ENCODE peak calls at places on chromosomes 16 and 17, in eight cellular contexts. One of them, this sample, is unnamed.

GRCh38 chr17:73542323-73542722 is 101.9 kb downstream of the SDK2 start:
- DNase-seq in CD8-positive, alpha-beta T cell: no peak
- DNase-seq in spleen: no peak
- DNase-seq in epithelial cell of esophagus: no peak
- DNase-seq in pancreas: no peak
- DNase-seq in mammary epithelial cell: no peak
- DNase-seq in choroid plexus epithelial cell: no peak
- DNase-seq in bronchial epithelial cell: no peak
- DNase-seq in this sample: no peak

GRCh38 chr17:19766421-19767270 is 18.5 kb upstream of the ALDH3A1 start:
- DNase-seq in spleen: peak; percentile 94
- DNase-seq in pancreas: peak; percentile 46
- DNase-seq in CD8-positive, alpha-beta T cell: peak; percentile 69
- DNase-seq in epithelial cell of esophagus: peak; percentile 72
- DNase-seq in mammary epithelial cell: peak; percentile 38
- DNase-seq in bronchial epithelial cell: no peak
- DNase-seq in choroid plexus epithelial cell: peak; percentile 70
- DNase-seq in this sample: peak; percentile 62

GRCh38 chr17:28567604-28568003 is 3.7 kb downstream of the PIGS start:
- DNase-seq in choroid plexus epithelial cell: no peak
- DNase-seq in pancreas: no peak
- DNase-seq in CD8-positive, alpha-beta T cell: no peak
- DNase-seq in epithelial cell of esophagus: no peak
- DNase-seq in bronchial epithelial cell: no peak
- DNase-seq in spleen: no peak
- DNase-seq in mammary epithelial cell: no peak
- DNase-seq in this sample: no peak

GRCh38 chr17:14547556-14547955 is 246.7 kb downstream of the HS3ST3B1 start:
- DNase-seq in mammary epithelial cell: no peak
- DNase-seq in spleen: no peak
- DNase-seq in bronchial epithelial cell: no peak
- DNase-seq in epithelial cell of esophagus: no peak
- DNase-seq in CD8-positive, alpha-beta T cell: no peak
- DNase-seq in choroid plexus epithelial cell: no peak
- DNase-seq in pancreas: no peak
- DNase-seq in this sample: no peak

GRCh38 chr17:27573971-27574525 is 56.9 kb upstream of the LGALS9 start:
- DNase-seq in pancreas: no peak
- DNase-seq in epithelial cell of esophagus: no peak
- DNase-seq in CD8-positive, alpha-beta T cell: no peak
- DNase-seq in choroid plexus epithelial cell: peak; percentile 62
- DNase-seq in bronchial epithelial cell: peak; percentile 39
- DNase-seq in mammary epithelial cell: no peak
- DNase-seq in spleen: no peak
- DNase-seq in this sample: peak; percentile 79

GRCh38 chr17:43471801-43472200 is 12.0 kb upstream of the DHX8 start:
- DNase-seq in epithelial cell of esophagus: peak; percentile 44
- DNase-seq in choroid plexus epithelial cell: peak; percentile 50
- DNase-seq in CD8-positive, alpha-beta T cell: no peak
- DNase-seq in pancreas: no peak
- DNase-seq in bronchial epithelial cell: peak; percentile 45
- DNase-seq in spleen: no peak
- DNase-seq in mammary epithelial cell: peak; percentile 31
- DNase-seq in this sample: no peak

GRCh38 chr16:57167951-57168350 is 17.9 kb downstream of the PSME3IP1 start:
- DNase-seq in CD8-positive, alpha-beta T cell: no peak
- DNase-seq in spleen: no peak
- DNase-seq in bronchial epithelial cell: peak; percentile 77
- DNase-seq in mammary epithelial cell: peak; percentile 34
- DNase-seq in choroid plexus epithelial cell: peak; percentile 91
- DNase-seq in epithelial cell of esophagus: peak; percentile 81
- DNase-seq in pancreas: no peak
- DNase-seq in this sample: peak; percentile 82

GRCh38 chr17:42112552-42113176 is at the start of gene DHX58:
- DNase-seq in spleen: peak; percentile 91
- DNase-seq in epithelial cell of esophagus: peak; percentile 87
- DNase-seq in bronchial epithelial cell: peak; percentile 80
- DNase-seq in CD8-positive, alpha-beta T cell: peak; percentile 83
- DNase-seq in choroid plexus epithelial cell: peak; percentile 95
- DNase-seq in pancreas: peak; percentile 78
- DNase-seq in mammary epithelial cell: peak; percentile 80
- DNase-seq in this sample: peak; percentile 90

GRCh38 chr17:42609182-42609813 is at the start of the genes RETREG3 and TUBG1:
- DNase-seq in bronchial epithelial cell: peak; percentile 97
- DNase-seq in epithelial cell of esophagus: peak; percentile 99
- DNase-seq in pancreas: peak; percentile 99
- DNase-seq in CD8-positive, alpha-beta T cell: peak; percentile 99
- DNase-seq in spleen: peak; percentile 100
- DNase-seq in choroid plexus epithelial cell: peak; percentile 100
- DNase-seq in mammary epithelial cell: peak; percentile 100
- DNase-seq in this sample: peak; percentile 99

GRCh38 chr16:17420821-17421220 is 49.9 kb downstream of the XYLT1 start:
- DNase-seq in spleen: no peak
- DNase-seq in pancreas: no peak
- DNase-seq in CD8-positive, alpha-beta T cell: no peak
- DNase-seq in mammary epithelial cell: no peak
- DNase-seq in bronchial epithelial cell: no peak
- DNase-seq in epithelial cell of esophagus: no peak
- DNase-seq in choroid plexus epithelial cell: no peak
- DNase-seq in this sample: no peak

GRCh38 chr17:9645858-9646555 is 690 bp downstream of the USP43 start:
- DNase-seq in spleen: peak; percentile 75
- DNase-seq in choroid plexus epithelial cell: peak; percentile 47
- DNase-seq in CD8-positive, alpha-beta T cell: no peak
- DNase-seq in mammary epithelial cell: peak; percentile 76
- DNase-seq in epithelial cell of esophagus: peak; percentile 75
- DNase-seq in pancreas: peak; percentile 76
- DNase-seq in bronchial epithelial cell: peak; percentile 59
- DNase-seq in this sample: peak; percentile 18

GRCh38 chr16:48444574-48444973 is 59.4 kb upstream of the SIAH1 start:
- DNase-seq in choroid plexus epithelial cell: peak; percentile 92
- DNase-seq in spleen: no peak
- DNase-seq in epithelial cell of esophagus: peak; percentile 88
- DNase-seq in bronchial epithelial cell: peak; percentile 94
- DNase-seq in pancreas: no peak
- DNase-seq in CD8-positive, alpha-beta T cell: no peak
- DNase-seq in mammary epithelial cell: peak; percentile 84
- DNase-seq in this sample: peak; percentile 79

GRCh38 chr16:50394215-50394802 is 25.5 kb upstream of the BRD7 start:
- DNase-seq in epithelial cell of esophagus: no peak
- DNase-seq in spleen: no peak
- DNase-seq in mammary epithelial cell: no peak
- DNase-seq in pancreas: no peak
- DNase-seq in bronchial epithelial cell: no peak
- DNase-seq in choroid plexus epithelial cell: no peak
- DNase-seq in CD8-positive, alpha-beta T cell: no peak
- DNase-seq in this sample: no peak

GRCh38 chr17:82376042-82376730 is 4.6 kb downstream of the UTS2R start:
- DNase-seq in CD8-positive, alpha-beta T cell: no peak
- DNase-seq in pancreas: no peak
- DNase-seq in mammary epithelial cell: no peak
- DNase-seq in choroid plexus epithelial cell: no peak
- DNase-seq in epithelial cell of esophagus: no peak
- DNase-seq in bronchial epithelial cell: no peak
- DNase-seq in spleen: peak; percentile 51
- DNase-seq in this sample: no peak

GRCh38 chr17:34291721-34292348 is 6.3 kb downstream of the CCL11 start:
- DNase-seq in choroid plexus epithelial cell: no peak
- DNase-seq in CD8-positive, alpha-beta T cell: no peak
- DNase-seq in bronchial epithelial cell: peak; percentile 61
- DNase-seq in epithelial cell of esophagus: peak; percentile 35
- DNase-seq in spleen: no peak
- DNase-seq in mammary epithelial cell: no peak
- DNase-seq in pancreas: no peak
- DNase-seq in this sample: no peak

GRCh38 chr16:88787579-88788314 is 2.7 kb upstream of the PIEZO1 start:
- DNase-seq in spleen: no peak
- DNase-seq in bronchial epithelial cell: no peak
- DNase-seq in pancreas: no peak
- DNase-seq in mammary epithelial cell: no peak
- DNase-seq in CD8-positive, alpha-beta T cell: no peak
- DNase-seq in choroid plexus epithelial cell: no peak
- DNase-seq in epithelial cell of esophagus: no peak
- DNase-seq in this sample: no peak

GRCh38 chr17:59786213-59786535 is 78.7 kb downstream of the VMP1 start:
- DNase-seq in spleen: no peak
- DNase-seq in mammary epithelial cell: no peak
- DNase-seq in epithelial cell of esophagus: no peak
- DNase-seq in pancreas: no peak
- DNase-seq in choroid plexus epithelial cell: no peak
- DNase-seq in bronchial epithelial cell: no peak
- DNase-seq in CD8-positive, alpha-beta T cell: no peak
- DNase-seq in this sample: no peak

GRCh38 chr16:86597126-86597879 is 19.0 kb downstream of the FOXL1 start:
- DNase-seq in spleen: no peak
- DNase-seq in bronchial epithelial cell: no peak
- DNase-seq in choroid plexus epithelial cell: no peak
- DNase-seq in pancreas: no peak
- DNase-seq in mammary epithelial cell: no peak
- DNase-seq in CD8-positive, alpha-beta T cell: no peak
- DNase-seq in epithelial cell of esophagus: no peak
- DNase-seq in this sample: no peak

GRCh38 chr17:45650601-45651000 is 133.5 kb upstream of the CRHR1 start:
- DNase-seq in pancreas: no peak
- DNase-seq in spleen: no peak
- DNase-seq in CD8-positive, alpha-beta T cell: no peak
- DNase-seq in mammary epithelial cell: no peak
- DNase-seq in choroid plexus epithelial cell: no peak
- DNase-seq in bronchial epithelial cell: no peak
- DNase-seq in epithelial cell of esophagus: no peak
- DNase-seq in this sample: no peak

GRCh38 chr17:45649796-45650195 is 134.3 kb upstream of the CRHR1 start:
- DNase-seq in epithelial cell of esophagus: no peak
- DNase-seq in CD8-positive, alpha-beta T cell: no peak
- DNase-seq in choroid plexus epithelial cell: no peak
- DNase-seq in pancreas: no peak
- DNase-seq in spleen: no peak
- DNase-seq in mammary epithelial cell: no peak
- DNase-seq in bronchial epithelial cell: no peak
- DNase-seq in this sample: no peak

GRCh38 chr17:45646288-45646988 is 137.7 kb upstream of the CRHR1 start:
- DNase-seq in pancreas: no peak
- DNase-seq in epithelial cell of esophagus: no peak
- DNase-seq in spleen: peak; percentile 29
- DNase-seq in CD8-positive, alpha-beta T cell: no peak
- DNase-seq in bronchial epithelial cell: no peak
- DNase-seq in choroid plexus epithelial cell: no peak
- DNase-seq in mammary epithelial cell: no peak
- DNase-seq in this sample: no peak

GRCh38 chr17:45651145-45651713 is 132.9 kb upstream of the CRHR1 start:
- DNase-seq in epithelial cell of esophagus: no peak
- DNase-seq in CD8-positive, alpha-beta T cell: no peak
- DNase-seq in spleen: no peak
- DNase-seq in mammary epithelial cell: no peak
- DNase-seq in pancreas: no peak
- DNase-seq in bronchial epithelial cell: peak; percentile 13
- DNase-seq in choroid plexus epithelial cell: no peak
- DNase-seq in this sample: no peak

GRCh38 chr17:45648642-45649041 is 135.5 kb upstream of the CRHR1 start:
- DNase-seq in epithelial cell of esophagus: peak; percentile 40
- DNase-seq in spleen: no peak
- DNase-seq in choroid plexus epithelial cell: no peak
- DNase-seq in mammary epithelial cell: no peak
- DNase-seq in bronchial epithelial cell: peak; percentile 32
- DNase-seq in CD8-positive, alpha-beta T cell: no peak
- DNase-seq in pancreas: no peak
- DNase-seq in this sample: no peak
- TF ChIP-seq CTCF in epithelial cell of esophagus: peak; percentile 53
- TF ChIP-seq CTCF in spleen: no peak
- TF ChIP-seq CTCF in choroid plexus epithelial cell: no peak
- TF ChIP-seq CTCF in mammary epithelial cell: peak; percentile 59
- TF ChIP-seq CTCF in bronchial epithelial cell: peak; percentile 37
- TF ChIP-seq CTCF in CD8-positive, alpha-beta T cell: no peak
- TF ChIP-seq CTCF in pancreas: no peak
- TF ChIP-seq CTCF in this sample: peak; percentile 20

DNA sequence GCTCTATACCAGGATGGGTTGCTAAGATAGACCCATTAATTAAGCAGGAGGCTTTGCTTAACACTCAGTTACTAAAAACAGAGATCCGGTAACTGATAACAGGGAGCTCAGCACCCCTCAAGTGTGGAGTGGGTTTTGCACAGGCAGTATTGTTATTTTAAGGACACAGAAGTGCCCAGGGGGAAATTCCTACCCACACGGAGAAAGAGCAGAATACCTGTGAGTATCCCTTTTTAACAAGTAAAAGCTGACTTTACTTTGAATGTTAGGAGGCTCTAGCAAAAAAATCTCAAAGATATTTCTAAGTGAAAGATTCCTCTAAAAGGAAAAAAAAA is 32.8 kb upstream of the HAS3 start:
- DNase-seq in mammary epithelial cell: no peak
- DNase-seq in bronchial epithelial cell: no peak
- DNase-seq in CD8-positive, alpha-beta T cell: no peak
- DNase-seq in epithelial cell of esophagus: no peak
- DNase-seq in choroid plexus epithelial cell: no peak
- DNase-seq in spleen: no peak
- DNase-seq in pancreas: no peak
- DNase-seq in this sample: no peak
- H3K4me3 ChIP-seq in mammary epithelial cell: no peak overlapping the region
- H3K4me3 ChIP-seq in bronchial epithelial cell: no peak overlapping the region
- H3K4me3 ChIP-seq in CD8-positive, alpha-beta T cell: no peak overlapping the region
- H3K4me3 ChIP-seq in epithelial cell of esophagus: no peak overlapping the region
- H3K4me3 ChIP-seq in choroid plexus epithelial cell: no peak overlapping the region
- H3K4me3 ChIP-seq in spleen: no peak overlapping the region
- H3K4me3 ChIP-seq in pancreas: no peak overlapping the region
- H3K4me3 ChIP-seq in this sample: no peak overlapping the region

GRCh38 chr17:11908711-11909146 is 88.5 kb downstream of the ZNF18 start:
- DNase-seq in epithelial cell of esophagus: no peak
- DNase-seq in pancreas: no peak
- DNase-seq in CD8-positive, alpha-beta T cell: no peak
- DNase-seq in bronchial epithelial cell: no peak
- DNase-seq in mammary epithelial cell: no peak
- DNase-seq in spleen: no peak
- DNase-seq in choroid plexus epithelial cell: no peak
- DNase-seq in this sample: no peak
- TF ChIP-seq CTCF in epithelial cell of esophagus: no peak
- TF ChIP-seq CTCF in pancreas: no peak
- TF ChIP-seq CTCF in CD8-positive, alpha-beta T cell: no peak
- TF ChIP-seq CTCF in bronchial epithelial cell: no peak
- TF ChIP-seq CTCF in mammary epithelial cell: no peak
- TF ChIP-seq CTCF in spleen: no peak
- TF ChIP-seq CTCF in choroid plexus epithelial cell: no peak
- TF ChIP-seq CTCF in this sample: no peak

DNA sequence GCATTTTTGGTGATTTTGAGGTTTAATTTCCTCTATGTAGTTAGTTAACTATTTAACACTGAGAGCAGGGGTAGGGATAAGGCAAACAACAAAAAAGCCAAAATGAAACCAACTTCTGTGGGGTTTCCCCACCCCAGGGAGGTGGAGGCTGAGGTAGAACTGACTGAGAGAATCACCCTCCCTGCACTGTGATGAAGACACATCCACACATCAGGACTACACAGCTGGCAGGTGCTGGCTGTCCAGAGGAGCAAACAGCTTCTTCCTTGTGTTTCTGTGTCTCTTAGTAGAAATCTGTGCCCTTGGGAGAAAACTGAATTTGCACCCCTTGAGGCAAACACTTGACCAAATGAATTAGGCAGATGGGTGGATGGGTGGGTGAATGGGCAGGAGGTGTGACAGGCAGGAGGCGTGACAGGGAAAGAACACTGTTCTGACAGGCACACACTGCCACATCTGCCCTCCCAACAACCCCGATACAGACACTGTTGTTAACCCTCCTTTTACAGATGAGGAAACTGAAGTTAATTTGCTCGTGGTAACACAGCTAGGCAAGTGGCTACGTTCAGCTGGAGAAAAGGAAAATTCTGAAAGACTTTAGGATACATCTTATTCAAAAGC is 62.9 kb upstream of the AMZ2 start:
- DNase-seq in bronchial epithelial cell: no peak
- DNase-seq in CD8-positive, alpha-beta T cell: peak; percentile 64
- DNase-seq in mammary epithelial cell: no peak
- DNase-seq in epithelial cell of esophagus: no peak
- DNase-seq in pancreas: no peak
- DNase-seq in choroid plexus epithelial cell: no peak
- DNase-seq in spleen: no peak
- DNase-seq in this sample: no peak
- H3K4me3 ChIP-seq in bronchial epithelial cell: no peak overlapping the region
- H3K4me3 ChIP-seq in CD8-positive, alpha-beta T cell: peak overlapping the region; percentile 11
- H3K4me3 ChIP-seq in mammary epithelial cell: no peak overlapping the region
- H3K4me3 ChIP-seq in epithelial cell of esophagus: no peak overlapping the region
- H3K4me3 ChIP-seq in pancreas: no peak overlapping the region
- H3K4me3 ChIP-seq in choroid plexus epithelial cell: no peak overlapping the region
- H3K4me3 ChIP-seq in spleen: no peak overlapping the region
- H3K4me3 ChIP-seq in this sample: no peak overlapping the region